ENCODE peak calls at places on chromosomes 4 and X, in ten cellular contexts. X, G, D, F, V, W, O, H, Q and L are unnamed samples.

GRCh38 chr4:147799986-147800555 is 68.2 kb downstream of the ARHGAP10 start:
- DNase-seq in D (no peak), F (no peak), V (no peak), X (no peak), H (no peak), Q (peak; percentile 36), O (no peak), W (no peak), G (no peak), L (no peak)

GRCh38 chrX:135977611-135978010 is 3.8 kb upstream of the MMGT1 start:
- DNase-seq in W (no peak), G (no peak), X (peak; percentile 57), O (peak; percentile 77), D (no peak), V (no peak), F (no peak), H (no peak), Q (peak; percentile 37), L (no peak)

GRCh38 chrX:55668084-55668483 is 44.9 kb downstream of the FOXR2 start:
- DNase-seq in V (no peak), H (no peak), X (no peak), F (no peak), O (no peak), Q (no peak), W (no peak), G (no peak), D (no peak), L (no peak)

GRCh38 chr4:152643153-152644035 is 36.4 kb downstream of the TMEM154 start:
- DNase-seq in V (peak; percentile 46), Q (no peak), H (no peak), G (no peak), W (no peak), O (no peak), D (no peak), X (no peak), F (no peak), L (no peak)

GRCh38 chrX:63350551-63350950 is 581 bp downstream of the SPIN4 start:
- DNase-seq in W (peak; percentile 33), D (no peak), F (no peak), V (peak; percentile 5), O (no peak), X (peak; percentile 23), G (peak; percentile 15), Q (peak; percentile 4), H (no peak), L (peak; percentile 21)

GRCh38 chr4:77922158-77923094 is 59.8 kb downstream of the MRPL1 start:
- DNase-seq in Q (peak; percentile 61), W (no peak), D (no peak), H (no peak), V (peak; percentile 58), O (peak; percentile 83), X (no peak), G (no peak), F (no peak), L (no peak)

GRCh38 chr4:165700855-165701254 is 172.2 kb upstream of the TLL1 start:
- DNase-seq in D (no peak), V (no peak), H (no peak), X (peak; percentile 6), W (no peak), G (no peak), O (no peak), F (no peak), Q (no peak), L (no peak)

GRCh38 chrX:70664726-70665125 is 220.1 kb downstream of the DLG3 start:
- DNase-seq in G (peak; percentile 12), H (no peak), O (peak; percentile 30), Q (peak; percentile 2), V (peak; percentile 40), W (no peak), F (no peak), D (no peak), X (peak; percentile 34), L (no peak)

GRCh38 chrX:10634681-10635161 is 14.3 kb upstream of the MID1 start:
- DNase-seq in X (peak; percentile 85), F (no peak), W (no peak), G (no peak), O (peak; percentile 94), H (no peak), Q (peak; percentile 95), D (no peak), V (peak; percentile 59), L (peak; percentile 18)

GRCh38 chrX:119455264-119455663 is 13.0 kb upstream of the SLC25A5 start:
- DNase-seq in G (no peak), F (no peak), H (no peak), V (no peak), X (peak; percentile 16), O (peak; percentile 69), W (no peak), D (no peak), Q (no peak), L (no peak)

GRCh38 chrX:14963447-14964236 is 90.4 kb downstream of the MOSPD2 start:
- DNase-seq in O (peak; percentile 47), D (no peak), H (no peak), V (peak; percentile 7), F (no peak), Q (peak; percentile 66), W (no peak), G (no peak), X (peak; percentile 3), L (no peak)

GRCh38 chr4:24169956-24170355 is 280.1 kb upstream of the PPARGC1A start:
- DNase-seq in X (no peak), G (no peak), O (no peak), D (no peak), V (no peak), Q (no peak), W (no peak), F (no peak), H (no peak), L (no peak)

GRCh38 chr4:185504098-185505047 is 30.9 kb downstream of the PDLIM3 start:
- DNase-seq in X (no peak), F (no peak), V (peak; percentile 77), G (peak; percentile 29), H (no peak), D (peak; percentile 63), W (peak; percentile 88), Q (no peak), O (peak; percentile 75), L (peak; percentile 22)

GRCh38 chr4:165301833-165302232 is 25.6 kb upstream of the MSMO1 start:
- DNase-seq in W (peak; percentile 4), Q (peak; percentile 24), O (peak; percentile 54), F (no peak), D (no peak), X (no peak), G (no peak), V (peak; percentile 35), H (no peak), L (no peak)

GRCh38 chr4:761739-762138 is 56.1 kb downstream of the PCGF3 start:
- DNase-seq in D (no peak), O (no peak), W (no peak), Q (no peak), V (no peak), F (no peak), H (no peak), X (no peak), G (no peak), L (no peak)

GRCh38 chr4:156732634-156733033 is 239.0 kb downstream of the PDGFC start:
- DNase-seq in W (no peak), X (no peak), V (peak; percentile 9), D (no peak), F (no peak), H (no peak), O (peak; percentile 28), G (no peak), Q (no peak), L (no peak)

GRCh38 chr4:141427726-141428296 is 207.1 kb downstream of the ZNF330 start:
- DNase-seq in O (peak; percentile 47), G (no peak), H (no peak), X (no peak), D (no peak), Q (no peak), W (no peak), F (no peak), V (no peak), L (no peak)

GRCh38 chr4:147581601-147582350 is 35.4 kb upstream of the TMEM184C start:
- DNase-seq in V (peak; percentile 67), Q (peak; percentile 67), G (no peak), F (no peak), H (no peak), D (no peak), W (no peak), X (no peak), O (peak; percentile 91), L (no peak)

GRCh38 chr4:8130346-8131066 is 28.1 kb downstream of the ABLIM2 start:
- DNase-seq in W (no peak), V (no peak), G (no peak), H (no peak), Q (no peak), D (no peak), F (no peak), X (no peak), O (no peak), L (no peak)
- TF ChIP-seq CTCF in W (no peak), V (no peak), G (no peak), H (no peak), Q (no peak), D (no peak), F (no peak), X (no peak), O (no peak), L (no peak)

GRCh38 chrX:2430265-2430825 is 70.4 kb downstream of the DHRSX start:
- DNase-seq in O (peak; percentile 4), X (no peak), H (no peak), Q (no peak), W (no peak), D (no peak), F (no peak), V (no peak), G (no peak), L (no peak)
- H3K4me1 ChIP-seq in O (no peaks in the 10 kb centered on the region), X (no peaks in the 10 kb centered on the region), H (no peaks in the 10 kb centered on the region), Q (no peaks in the 10 kb centered on the region), W (no peaks in the 10 kb centered on the region), D (no peaks in the 10 kb centered on the region), F (no peaks in the 10 kb centered on the region), V (no peaks in the 10 kb centered on the region), G (peaks cover 7% of the 10 kb centered on the region), L (no peaks in the 10 kb centered on the region)

DNA sequence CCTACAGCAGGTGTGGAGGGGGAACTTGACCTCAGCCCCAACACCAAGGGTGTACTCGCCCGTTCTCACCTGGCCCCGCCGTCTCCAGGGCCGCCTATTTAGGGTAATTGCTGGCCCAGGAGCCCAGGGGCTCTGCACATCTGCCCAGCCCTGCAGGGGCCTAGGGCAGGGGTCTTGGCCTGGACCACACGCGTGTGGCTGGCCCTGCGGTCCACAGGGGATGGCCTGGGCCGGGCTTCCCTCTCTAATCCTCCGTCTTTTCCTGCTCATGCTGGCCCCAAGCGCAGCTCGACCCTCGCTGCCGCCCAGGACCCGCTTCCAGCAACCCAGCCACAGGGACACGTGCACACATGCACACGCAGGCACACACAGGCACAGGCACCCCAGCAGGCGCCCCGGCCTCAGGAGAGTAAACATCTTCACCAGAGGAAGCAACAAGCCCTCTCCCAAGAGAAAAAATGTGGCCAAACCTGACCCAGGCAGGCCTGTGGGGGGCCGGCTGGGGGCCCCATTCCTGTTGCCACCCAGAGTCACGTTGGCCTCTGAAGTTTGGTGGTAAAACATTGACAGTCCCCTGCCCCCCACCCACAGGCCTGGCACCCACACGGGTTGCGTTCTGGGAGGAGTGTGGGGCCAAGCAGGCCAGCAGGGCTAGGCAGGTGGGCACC is 24.6 kb upstream of the FGFR3 start:
- DNase-seq in Q (no peak), D (no peak), H (no peak), X (no peak), G (peak; percentile 65), F (no peak), V (no peak), O (no peak), W (no peak), L (no peak)
- H3K4me3 ChIP-seq in Q (no peak overlapping the region), D (no peak overlapping the region), H (peak overlapping the region; percentile 72), X (no peak overlapping the region), G (no peak overlapping the region), F (no peak overlapping the region), V (no peak overlapping the region), O (no peak overlapping the region), W (no peak overlapping the region), L (no peak overlapping the region)

GRCh38 chr4:187929024-187929423 is 66.5 kb upstream of the ZFP42 start:
- DNase-seq in F (no peak), W (no peak), X (peak; percentile 10), G (no peak), D (no peak), Q (no peak), O (no peak), V (no peak), H (no peak), L (no peak)
- TF ChIP-seq CTCF in F (no peak), W (no peak), X (no peak), G (no peak), D (no peak), Q (no peak), O (no peak), V (no peak), H (no peak), L (peak; percentile 10)